ENCODE peak calls at places on chromosomes 12 and 14, in six cellular contexts. S is AG04450; P is EH; Y is activated CD4-positive, CD25-positive, alpha-beta regulatory T cell; C is central memory CD8-positive, alpha-beta T cell; M is non-pigmented ciliary epithelial cell. W is an unnamed sample.

GRCh38 chr12:80192087-80192486 is 92.8 kb downstream of the OTOGL start:
- DNase-seq in M (no peak), P (no peak), S (no peak), Y (no peak), C (no peak), W (no peak)

GRCh38 chr12:57143454-57143853 is 4.0 kb downstream of the LRP1-AS start:
- DNase-seq in P (no peak), M (no peak), C (no peak), S (no peak), Y (no peak), W (no peak)

GRCh38 chr12:65685514-65685913 is 138.8 kb upstream of the HMGA2 start:
- DNase-seq in M (no peak), P (peak), C (no peak), Y (no peak), S (no peak), W (no peak)

GRCh38 chr12:24414421-24414820 is 465.0 kb upstream of the SOX5 start:
- DNase-seq in M (no peak), C (no peak), S (no peak), Y (no peak), P (no peak), W (no peak)

GRCh38 chr12:102954143-102954542 is 3.3 kb upstream of the ASCL1 start:
- DNase-seq in P (no peak), S (no peak), C (no peak), M (no peak), Y (no peak), W (no peak)

GRCh38 chr12:66848967-66849366 is 170.1 kb upstream of the GRIP1 start:
- DNase-seq in P (no peak), S (no peak), M (no peak), C (no peak), Y (no peak), W (no peak)

GRCh38 chr14:105290598-105291356 is 10.0 kb downstream of the BRF1 start:
- DNase-seq in Y (no peak), S (no peak), M (no peak), C (peak), P (no peak), W (no peak)

GRCh38 chr14:61355892-61356325 is 34.5 kb downstream of the PRKCH start:
- DNase-seq in Y (no peak), P (peak), S (no peak), M (no peak), C (no peak), W (peak)

GRCh38 chr12:77315407-77315806 is 250.0 kb upstream of the E2F7 start:
- DNase-seq in M (no peak), Y (no peak), C (no peak), P (no peak), S (no peak), W (no peak)

GRCh38 chr14:57831981-57832380 is 33.9 kb downstream of the SLC35F4 start:
- DNase-seq in S (no peak), M (no peak), P (no peak), Y (no peak), C (no peak), W (no peak)

GRCh38 chr12:107225626-107226025 is 132.3 kb upstream of the CRY1 start:
- DNase-seq in Y (no peak), C (no peak), M (no peak), P (peak), S (no peak), W (no peak)

GRCh38 chr14:92902726-92903125 is 20.2 kb upstream of the CHGA start:
- DNase-seq in C (no peak), Y (no peak), P (no peak), S (no peak), M (no peak), W (no peak)

GRCh38 chr14:35332517-35333346 is 40.5 kb downstream of the PSMA6 start:
- DNase-seq in Y (no peak), P (peak), M (no peak), S (no peak), C (no peak), W (peak)

GRCh38 chr12:18595406-18595805 is 142.4 kb downstream of the PLCZ1 start:
- DNase-seq in C (no peak), Y (no peak), S (no peak), M (no peak), P (peak), W (no peak)

GRCh38 chr12:52496590-52497071 is 3.6 kb upstream of the KRT6A start:
- DNase-seq in M (no peak), P (peak), Y (no peak), S (no peak), C (no peak), W (no peak)

GRCh38 chr14:30214456-30215090 is 286.9 kb upstream of the PRKD1 start:
- DNase-seq in M (no peak), S (peak), C (no peak), P (peak), Y (no peak), W (no peak)

GRCh38 chr14:78156196-78156595 is 14.0 kb upstream of the NRXN3 start:
- DNase-seq in M (no peak), Y (no peak), S (no peak), P (no peak), C (no peak), W (no peak)

GRCh38 chr12:96501139-96501741 is 11.9 kb downstream of the CFAP54 start:
- DNase-seq in M (no peak), C (no peak), S (no peak), P (peak), Y (no peak), W (peak)

GRCh38 chr12:1013618-1014489 is 22.8 kb downstream of the ERC1 start:
- DNase-seq in M (peak), C (no peak), P (peak), S (peak), Y (no peak), W (no peak)

GRCh38 chr12:120144215-120144614 is 27.7 kb upstream of the RAB35 start:
- DNase-seq in M (no peak), Y (no peak), S (no peak), C (no peak), P (no peak), W (no peak)

GRCh38 chr12:94761559-94761958 is 111.2 kb upstream of the TMCC3 start:
- DNase-seq in S (peak), C (no peak), P (peak), M (peak), Y (no peak), W (no peak)

GRCh38 chr14:31934767-31935266 is 142.3 kb upstream of the ARHGAP5 start:
- DNase-seq in M (no peak), S (no peak), C (no peak), P (peak), Y (no peak), W (no peak)

GRCh38 chr14:21055473-21056117 is 2.0 kb upstream of the RNASE8 start:
- DNase-seq in Y (no peak), C (no peak), S (no peak), M (no peak), P (no peak), W (no peak)

GRCh38 chr12:96233941-96234461 is 39.8 kb downstream of the ELK3 start:
- DNase-seq in M (no peak), C (no peak), S (peak), P (peak), Y (no peak), W (no peak)

GRCh38 chr12:66910366-66910974 is 231.6 kb upstream of the GRIP1 start:
- DNase-seq in P (no peak), Y (no peak), C (no peak), S (no peak), M (no peak), W (no peak)

GRCh38 chr12:107929436-107929835 is 154.9 kb downstream of the ASCL4 start:
- DNase-seq in S (no peak), Y (no peak), M (no peak), C (no peak), P (peak), W (no peak)

GRCh38 chr12:20596036-20596435 is 99.1 kb upstream of the SLCO1C1 start:
- DNase-seq in M (no peak), P (no peak), Y (no peak), C (no peak), S (no peak), W (no peak)

GRCh38 chr12:124720687-124721500 is 142.8 kb downstream of the SCARB1 start:
- DNase-seq in S (no peak), C (no peak), M (no peak), Y (no peak), P (peak), W (no peak)

GRCh38 chr12:109963330-109963729 is 32.8 kb downstream of the GIT2 start:
- DNase-seq in M (no peak), Y (no peak), P (no peak), C (no peak), S (no peak), W (no peak)

GRCh38 chr12:126193190-126193589 is 1128.0 kb downstream of the AACS start:
- DNase-seq in P (no peak), C (no peak), Y (no peak), S (no peak), M (no peak), W (no peak)

GRCh38 chr14:61539631-61540030 is 155.7 kb upstream of the HIF1A start:
- DNase-seq in C (no peak), S (no peak), Y (no peak), P (no peak), M (no peak), W (no peak)

GRCh38 chr12:52506858-52507715 is 13.1 kb downstream of the KRT5 start:
- DNase-seq in C (no peak), P (peak), Y (no peak), S (peak), M (peak), W (no peak)

GRCh38 chr14:89842852-89843251 is 111.7 kb downstream of the EFCAB11 start:
- DNase-seq in M (no peak), S (no peak), P (no peak), Y (no peak), C (no peak), W (no peak)